ENCODE peak calls at places on chromosome 17, in six cellular contexts. B, H, D, E, S and F are unnamed samples.

GRCh38 chr17:5381542-5381941 is 37.9 kb downstream of the NUP88 start:
- DNase-seq in D (no peak), H (no peak), S (no peak), E (no peak), B (peak), F (no peak)

GRCh38 chr17:27264068-27264812 is 29.7 kb upstream of the WSB1 start:
- DNase-seq in S (no peak), D (no peak), E (no peak), H (no peak), B (no peak), F (no peak)

GRCh38 chr17:3845361-3845753 is 689 bp downstream of the NCBP3 start:
- DNase-seq in H (no peak), B (no peak), D (peak), S (no peak), E (no peak), F (no peak)

GRCh38 chr17:15921640-15922039 is 23.3 kb upstream of the ADORA2B start:
- DNase-seq in E (no peak), D (no peak), S (no peak), B (no peak), H (no peak), F (no peak)

GRCh38 chr17:16989230-16989952 is 17.5 kb upstream of the TNFRSF13B start:
- DNase-seq in B (no peak), H (no peak), S (no peak), D (no peak), E (no peak), F (no peak)

GRCh38 chr17:73308017-73308823 is 3.6 kb downstream of the CDC42EP4 start:
- DNase-seq in H (no peak), E (peak), B (peak), S (peak), D (peak), F (no peak)

GRCh38 chr17:27407916-27408846 is 48.1 kb upstream of the KSR1 start:
- DNase-seq in S (peak), B (peak), H (peak), E (no peak), D (no peak), F (no peak)

GRCh38 chr17:68290268-68290954 is 516 bp downstream of the SLC16A6 start:
- DNase-seq in E (no peak), B (no peak), S (no peak), D (peak), H (no peak), F (no peak)

GRCh38 chr17:50774225-50774803 is 7.0 kb upstream of the ANKRD40CL start:
- DNase-seq in S (no peak), B (no peak), H (peak), E (no peak), D (no peak), F (no peak)
- TF ChIP-seq CTCF in S (no peak), B (no peak), H (no peak), E (no peak), D (no peak), F (no peak)

GRCh38 chr17:78314683-78315354 is 45.1 kb downstream of the SOCS3 start:
- DNase-seq in B (no peak), E (no peak), H (no peak), D (no peak), S (no peak), F (no peak)

GRCh38 chr17:78316867-78317816 is 42.7 kb downstream of the SOCS3 start:
- DNase-seq in H (no peak), D (peak), B (no peak), S (peak), E (no peak), F (no peak)

GRCh38 chr17:78316115-78316866 is 43.6 kb downstream of the SOCS3 start:
- DNase-seq in H (no peak), E (no peak), D (no peak), B (no peak), S (peak), F (no peak)

GRCh38 chr17:78313735-78314648 is 45.9 kb downstream of the SOCS3 start:
- DNase-seq in E (peak), H (no peak), D (peak), B (peak), S (peak), F (peak)

GRCh38 chr17:78315355-78316114 is 44.3 kb downstream of the SOCS3 start:
- DNase-seq in H (peak), B (peak), S (peak), D (peak), E (peak), F (peak)
- TF ChIP-seq CTCF in H (no peak), B (peak), S (peak), D (no peak), E (no peak), F (no peak)

GRCh38 chr17:63833026-63833740 is 5.7 kb upstream of the FTSJ3 start:
- DNase-seq in B (no peak), D (no peak), E (no peak), S (no peak), H (no peak), F (no peak)

GRCh38 chr17:63832014-63832413 is 4.6 kb upstream of the FTSJ3 start:
- DNase-seq in B (no peak), D (no peak), E (no peak), S (no peak), H (no peak), F (no peak)

GRCh38 chr17:63833741-63834373 is 6.4 kb upstream of the FTSJ3 start:
- DNase-seq in H (no peak), B (no peak), S (no peak), D (no peak), E (no peak), F (no peak)

GRCh38 chr17:63831505-63831904 is 4.0 kb upstream of the FTSJ3 start:
- DNase-seq in E (no peak), B (no peak), D (no peak), S (no peak), H (no peak), F (no peak)

DNA sequence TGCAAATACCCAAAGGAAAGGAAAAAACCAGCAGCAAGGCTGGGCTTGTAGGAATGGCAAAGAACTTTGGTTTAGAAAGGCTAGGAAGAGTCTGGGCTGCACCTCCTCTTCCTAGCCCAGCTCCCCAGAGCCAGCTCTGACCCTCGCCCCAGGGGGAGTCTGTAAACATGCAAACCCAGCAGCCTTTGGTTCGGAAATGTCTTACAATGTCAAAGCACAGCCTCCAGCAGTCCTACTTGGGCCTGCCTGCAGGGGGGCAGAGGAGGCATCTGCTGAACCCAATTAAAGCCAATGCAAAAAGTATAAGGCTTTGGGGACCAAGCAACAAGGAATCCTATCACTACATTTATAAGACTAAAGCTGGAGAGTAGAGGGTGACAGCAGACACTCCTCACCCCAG is 5.0 kb upstream of the FTSJ3 start:
- DNase-seq in S (no peak), H (no peak), E (no peak), B (no peak), D (no peak), F (no peak)
- TF ChIP-seq CTCF in S (no peak), H (no peak), E (no peak), B (no peak), D (no peak), F (no peak)

GRCh38 chr17:31446195-31446967 is 54.9 kb downstream of the RAB11FIP4 start:
- DNase-seq in H (no peak), D (no peak), S (peak), B (no peak), E (no peak), F (no peak)
- TF ChIP-seq CTCF in H (no peak), D (no peak), S (peak), B (peak), E (no peak), F (no peak)

GRCh38 chr17:49707246-49707607 is 537 bp downstream of the SLC35B1 start:
- DNase-seq in E (no peak), B (peak), D (no peak), H (no peak), S (no peak), F (no peak)
- TF ChIP-seq CTCF in E (no peak), B (peak), D (no peak), H (no peak), S (no peak), F (no peak)

GRCh38 chr17:82269882-82270500 is 3.5 kb downstream of the CSNK1D start:
- DNase-seq in S (no peak), B (no peak), E (no peak), H (no peak), D (no peak), F (no peak)

GRCh38 chr17:82270651-82271050 is 2.8 kb downstream of the CSNK1D start:
- DNase-seq in E (no peak), S (no peak), D (no peak), H (no peak), B (no peak), F (no peak)

GRCh38 chr17:82269138-82269881 is 4.2 kb downstream of the CSNK1D start:
- DNase-seq in S (no peak), H (no peak), E (no peak), B (no peak), D (no peak), F (no peak)

GRCh38 chr17:82266142-82266541 is 7.4 kb downstream of the CSNK1D start:
- DNase-seq in B (no peak), E (no peak), S (no peak), D (no peak), H (no peak), F (no peak)

GRCh38 chr17:82267575-82268379 is 5.7 kb downstream of the CSNK1D start:
- DNase-seq in B (peak), H (peak), D (peak), E (peak), S (peak), F (peak)
- TF ChIP-seq CTCF in B (peak), H (no peak), D (no peak), E (no peak), S (no peak), F (no peak)

DNA sequence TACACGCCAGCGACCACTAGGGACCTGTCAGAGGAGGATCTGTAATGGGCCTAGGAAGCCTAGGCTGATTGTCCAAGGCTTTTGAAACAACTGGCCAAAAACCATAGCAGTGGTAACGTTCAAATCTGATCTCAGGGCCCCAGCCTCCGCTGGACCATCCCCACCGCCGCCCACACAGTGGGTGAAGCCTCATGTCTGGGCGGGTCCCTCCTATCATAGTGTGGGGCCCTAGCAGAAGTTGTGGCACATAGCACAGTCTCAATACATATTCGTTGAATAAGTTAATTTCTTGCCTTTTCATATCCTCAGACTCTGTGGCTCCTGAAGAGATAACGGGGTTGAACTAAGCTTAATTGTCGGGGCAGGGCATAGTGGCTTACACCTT is 818 bp downstream of the DPH1 start:
- DNase-seq in H (no peak), E (no peak), B (no peak), S (peak), D (no peak), F (no peak)
- TF ChIP-seq CTCF in H (no peak), E (peak), B (peak), S (peak), D (no peak), F (no peak)

GRCh38 chr17:12927001-12927400 is 90.8 kb downstream of the ELAC2 start:
- DNase-seq in H (no peak), E (no peak), S (no peak), D (no peak), B (no peak), F (no peak)

GRCh38 chr17:12927541-12928425 is 90.0 kb downstream of the ELAC2 start:
- DNase-seq in H (no peak), E (no peak), B (peak), D (no peak), S (no peak), F (no peak)

GRCh38 chr17:12924614-12925013 is 93.2 kb downstream of the ELAC2 start:
- DNase-seq in S (no peak), D (no peak), H (no peak), E (no peak), B (no peak), F (no peak)

DNA sequence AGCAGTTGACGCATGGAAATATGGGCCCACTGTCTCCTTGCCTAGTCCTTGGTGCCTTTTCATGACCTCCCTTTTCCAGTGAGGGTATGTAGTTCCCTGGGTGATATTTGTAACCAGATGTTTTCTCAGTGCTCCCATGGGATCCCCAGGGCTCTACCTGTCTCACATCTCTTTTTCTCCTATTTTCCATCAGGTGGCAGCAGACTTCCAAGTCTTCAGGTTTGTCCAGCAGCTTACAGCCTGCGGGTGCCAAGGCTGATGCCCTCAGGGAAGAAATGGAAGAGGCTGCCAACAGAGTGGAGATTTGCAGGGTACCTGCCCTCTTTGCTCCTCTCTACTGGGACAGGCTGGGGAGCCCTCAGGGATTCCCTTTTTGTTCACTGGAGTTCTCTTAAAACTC is 89.1 kb downstream of the ELAC2 start:
- DNase-seq in E (no peak), B (peak), S (peak), D (no peak), H (no peak), F (no peak)
- TF ChIP-seq CTCF in E (no peak), B (no peak), S (peak), D (no peak), H (no peak), F (no peak)

GRCh38 chr17:82662711-82663261 is 14.5 kb upstream of the WDR45B start:
- DNase-seq in D (no peak), E (peak), H (no peak), B (no peak), S (no peak), F (no peak)
- TF ChIP-seq CTCF in D (no peak), E (no peak), H (no peak), B (no peak), S (no peak), F (no peak)

GRCh38 chr17:58591455-58591854 is 77.0 kb upstream of the MTMR4 start:
- DNase-seq in S (no peak), E (no peak), D (no peak), B (no peak), H (no peak), F (no peak)

GRCh38 chr17:58590377-58590776 is 75.9 kb upstream of the MTMR4 start:
- DNase-seq in D (no peak), E (no peak), H (no peak), S (no peak), B (no peak), F (no peak)

GRCh38 chr17:58586009-58586408 is 71.6 kb upstream of the MTMR4 start:
- DNase-seq in B (no peak), E (no peak), H (no peak), S (no peak), D (no peak), F (no peak)

GRCh38 chr17:58585554-58585953 is 71.1 kb upstream of the MTMR4 start:
- DNase-seq in D (no peak), S (no peak), H (no peak), E (no peak), B (no peak), F (no peak)

GRCh38 chr17:58587713-58588117 is 73.3 kb upstream of the MTMR4 start:
- DNase-seq in E (peak), B (peak), H (no peak), S (peak), D (peak), F (peak)
- TF ChIP-seq CTCF in E (peak), B (peak), H (peak), S (peak), D (peak), F (no peak)